ENCODE peak calls at places on chromosomes 5 and 9, in five cellular contexts. Q is GM23338, U is transverse colon, P is stomach, W is suprapubic skin. O is an unnamed sample.

GRCh38 chr9:37149646-37150308 is 29.4 kb downstream of the ZCCHC7 start:
- DNase-seq in Q (peak; percentile 26), U (no peak), P (no peak), W (no peak), O (no peak)

GRCh38 chr5:165057156-165057555 is 1551.7 kb downstream of the MAT2B start:
- DNase-seq in Q (no peak), U (no peak), P (no peak), W (no peak), O (no peak)

GRCh38 chr9:95742821-95743220 is 132.7 kb upstream of the ERCC6L2 start:
- DNase-seq in Q (no peak), U (no peak), P (no peak), W (no peak), O (no peak)

GRCh38 chr9:20408513-20408912 is 213.8 kb downstream of the MLLT3 start:
- DNase-seq in Q (peak; percentile 50), U (peak; percentile 64), P (no peak), W (no peak), O (no peak)

GRCh38 chr5:172647341-172648007 is 6.4 kb downstream of the NEURL1B start:
- DNase-seq in Q (no peak), U (peak; percentile 45), P (no peak), W (no peak), O (no peak)

GRCh38 chr5:113487411-113487778 is 858 bp downstream of the MCC start:
- DNase-seq in Q (peak; percentile 43), U (no peak), P (no peak), W (no peak), O (no peak)

GRCh38 chr9:113497051-113497450 is 33.5 kb downstream of the RGS3 start:
- DNase-seq in Q (no peak), U (no peak), P (no peak), W (no peak), O (no peak)

GRCh38 chr5:78574157-78574673 is 74.4 kb downstream of the LHFPL2 start:
- DNase-seq in Q (no peak), U (peak; percentile 11), P (no peak), W (no peak), O (no peak)

GRCh38 chr9:131762356-131762932 is 22.6 kb upstream of the RAPGEF1 start:
- DNase-seq in Q (peak; percentile 91), U (peak; percentile 78), P (peak; percentile 84), W (peak; percentile 69), O (no peak)

GRCh38 chr5:89697581-89697980 is 712.0 kb downstream of the CETN3 start:
- DNase-seq in Q (no peak), U (no peak), P (no peak), W (no peak), O (no peak)

GRCh38 chr9:24832307-24832706 is 286.6 kb upstream of the IZUMO3 start:
- DNase-seq in Q (peak; percentile 69), U (no peak), P (no peak), W (no peak), O (no peak)

DNA sequence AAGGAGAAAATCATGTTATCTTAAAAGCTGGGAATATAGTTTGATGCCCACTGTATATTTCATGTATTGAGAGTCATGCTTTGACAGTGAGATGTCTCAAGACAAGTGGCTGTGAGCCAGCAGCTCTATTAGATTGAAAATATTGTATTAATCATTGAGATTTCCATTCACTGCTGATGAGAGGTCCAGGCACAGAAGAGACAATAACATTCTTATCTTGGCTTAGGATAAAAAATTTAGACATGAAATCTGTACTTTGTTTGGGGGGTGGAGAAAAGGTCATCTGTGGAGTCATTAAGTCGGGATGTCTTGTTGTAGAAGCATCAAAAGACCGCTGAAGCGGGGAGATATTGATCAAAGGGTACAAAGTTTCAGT is 97.9 kb upstream of the EQTN start:
- DNase-seq in Q (no peak), U (no peak), P (no peak), W (no peak), O (no peak)
- H3K4me1 ChIP-seq in Q (peaks cover 46% of the 10 kb centered on the region), U (peaks cover 17% of the 10 kb centered on the region), P (peaks cover 11% of the 10 kb centered on the region), W (peaks cover 33% of the 10 kb centered on the region), O (peaks cover 43% of the 10 kb centered on the region)

GRCh38 chr9:136031741-136032638 is 63.1 kb downstream of the NACC2 start:
- DNase-seq in Q (no peak), U (no peak), P (no peak), W (no peak), O (no peak)
- TF ChIP-seq POLR2AphosphoS5 in Q (no peak), U (no peak), P (no peak), W (no peak), O (no peak)

GRCh38 chr9:133141833-133142594 is 21.0 kb upstream of the RALGDS start:
- DNase-seq in Q (no peak), U (peak; percentile 61), P (peak; percentile 88), W (peak; percentile 91), O (no peak)
- H3K4me1 ChIP-seq in Q (no peaks in the 10 kb centered on the region), U (peaks cover 55% of the 10 kb centered on the region), P (peaks cover 81% of the 10 kb centered on the region), W (peaks cover 94% of the 10 kb centered on the region), O (peaks cover 86% of the 10 kb centered on the region)

GRCh38 chr9:34929506-34930102 is 28.5 kb upstream of the PHF24 start:
- DNase-seq in Q (peak; percentile 91), U (no peak), P (peak; percentile 28), W (no peak), O (no peak)

GRCh38 chr9:34928921-34929320 is 29.2 kb upstream of the PHF24 start:
- DNase-seq in Q (no peak), U (no peak), P (no peak), W (no peak), O (no peak)

DNA sequence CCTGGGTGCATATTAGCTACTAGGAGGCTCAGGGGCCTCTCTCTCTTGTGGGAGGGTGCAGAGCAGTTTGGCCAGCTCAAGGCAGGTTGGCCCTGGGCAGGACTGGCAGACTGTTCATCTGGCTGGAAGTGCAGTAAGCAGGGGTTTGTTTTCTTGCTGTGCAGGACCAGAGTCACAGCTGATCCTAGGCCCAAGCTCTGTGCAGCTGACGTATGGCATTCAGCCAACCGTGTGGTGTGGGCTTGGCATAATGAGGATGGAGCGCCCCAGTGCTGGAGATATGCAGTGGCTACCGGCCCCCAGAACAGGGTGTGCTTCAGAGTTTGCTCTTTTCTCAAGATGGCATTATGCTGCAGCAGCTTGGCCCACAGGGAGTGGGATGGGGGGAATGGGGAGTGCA is 31.0 kb upstream of the PHF24 start:
- DNase-seq in Q (no peak), U (no peak), P (no peak), W (no peak), O (no peak)
- TF ChIP-seq POLR2AphosphoS5 in Q (no peak), U (no peak), P (no peak), W (no peak), O (no peak)

GRCh38 chr9:5515261-5515650 is 4.9 kb downstream of the PDCD1LG2 start:
- DNase-seq in Q (no peak), U (no peak), P (no peak), W (no peak), O (no peak)
- H3K4me1 ChIP-seq in Q (peaks cover 15% of the 10 kb centered on the region), U (peaks cover 4% of the 10 kb centered on the region), P (no peaks in the 10 kb centered on the region), W (peaks cover 21% of the 10 kb centered on the region), O (peaks cover 34% of the 10 kb centered on the region)

O was measured in vagina.